ENCODE peak calls at places on chromosomes 6 and 20, in eight cellular contexts. U, J, T, M, F, X, Y and L are unnamed samples.

GRCh38 chr6:1611572-1612385 is 2.1 kb downstream of the FOXC1 start:
- DNase-seq in Y (no peak), U (no peak), J (no peak), X (no peak), M (no peak), F (peak), T (no peak), L (no peak)

GRCh38 chr20:25279403-25279802 is 31.5 kb downstream of the PYGB start:
- DNase-seq in T (no peak), Y (peak), U (no peak), X (no peak), J (no peak), M (no peak), F (no peak), L (no peak)

GRCh38 chr20:63067721-63068560 is 61.2 kb upstream of the BHLHE23 start:
- DNase-seq in M (no peak), U (no peak), T (no peak), F (peak), J (no peak), X (no peak), Y (no peak), L (no peak)

GRCh38 chr20:31836853-31837608 is 8.4 kb downstream of the FOXS1 start:
- DNase-seq in F (no peak), Y (no peak), U (no peak), X (no peak), M (no peak), J (no peak), T (no peak), L (no peak)

GRCh38 chr20:63058696-63059335 is 52.1 kb upstream of the BHLHE23 start:
- DNase-seq in J (no peak), F (peak), T (no peak), X (no peak), M (no peak), U (no peak), Y (no peak), L (peak)

GRCh38 chr6:131949615-131949908 is 1.6 kb downstream of the CCN2 start:
- DNase-seq in J (no peak), X (no peak), F (no peak), Y (no peak), U (no peak), M (no peak), T (no peak), L (no peak)

GRCh38 chr6:37259191-37259590 is 1.2 kb upstream of the TMEM217 start:
- DNase-seq in Y (no peak), T (no peak), J (no peak), U (no peak), M (no peak), F (no peak), X (no peak), L (no peak)

GRCh38 chr20:50380697-50381040 is 129.5 kb upstream of the PTPN1 start:
- DNase-seq in T (no peak), J (peak), U (no peak), Y (no peak), M (peak), F (no peak), X (no peak), L (no peak)

GRCh38 chr6:158040051-158040803 is 58.6 kb downstream of the SYNJ2 start:
- DNase-seq in X (no peak), Y (peak), F (peak), M (peak), J (no peak), T (peak), U (peak), L (no peak)

GRCh38 chr6:167050903-167051302 is 51.7 kb downstream of the CEP43 start:
- DNase-seq in M (no peak), F (no peak), J (no peak), Y (no peak), U (no peak), X (no peak), T (no peak), L (no peak)

GRCh38 chr6:26272171-26272631 is 92.8 kb upstream of the BTN3A2 start:
- DNase-seq in X (peak), U (no peak), T (no peak), F (peak), Y (peak), J (no peak), M (no peak), L (peak)

GRCh38 chr20:24634855-24635254 is 165.4 kb downstream of the SYNDIG1 start:
- DNase-seq in F (no peak), Y (no peak), X (no peak), U (peak), M (peak), T (peak), J (no peak), L (no peak)

GRCh38 chr20:62344782-62345181 is 22.3 kb downstream of the LAMA5 start:
- DNase-seq in Y (no peak), J (no peak), F (no peak), X (no peak), U (no peak), T (no peak), M (no peak), L (no peak)

GRCh38 chr6:133326584-133326983 is 85.4 kb downstream of the EYA4 start:
- DNase-seq in J (no peak), X (no peak), T (no peak), Y (no peak), M (peak), U (no peak), F (no peak), L (no peak)

GRCh38 chr20:55515831-55516230 is 489.5 kb downstream of the CBLN4 start:
- DNase-seq in F (no peak), T (peak), X (no peak), M (no peak), J (no peak), Y (no peak), U (no peak), L (no peak)

GRCh38 chr6:7050911-7051779 is 56.6 kb upstream of the RREB1 start:
- DNase-seq in U (peak), X (peak), F (peak), J (peak), M (no peak), T (peak), Y (peak), L (peak)

GRCh38 chr6:138719744-138720143 is 53.8 kb upstream of the CCDC28A start:
- DNase-seq in M (no peak), F (no peak), X (no peak), T (no peak), J (no peak), Y (no peak), U (no peak), L (no peak)

GRCh38 chr20:37804584-37805566 is 98.1 kb upstream of the VSTM2L start:
- DNase-seq in X (no peak), T (no peak), U (no peak), M (no peak), F (no peak), J (no peak), Y (no peak), L (no peak)

GRCh38 chr6:105921781-105922180 is 164.4 kb upstream of the PRDM1 start:
- DNase-seq in J (no peak), U (no peak), F (no peak), T (no peak), Y (no peak), X (no peak), M (no peak), L (no peak)

GRCh38 chr6:64683682-64684081 is 1023.3 kb downstream of the EYS start:
- DNase-seq in M (peak), Y (no peak), F (no peak), J (no peak), U (no peak), X (no peak), T (no peak), L (no peak)